ENCODE peak calls at places on chromosome 1, in four cellular contexts. W is GM12878, N is HepG2, Z is K562. D is an unnamed sample.

GRCh38 chr1:215860833-215861232 is 293.7 kb downstream of the KCTD3 start:
- DNase-seq in W (no peak), N (no peak), Z (no peak), D (no peak)

GRCh38 chr1:164886101-164886500 is 327.1 kb downstream of the PBX1 start:
- DNase-seq in W (no peak), Z (no peak), N (no peak), D (no peak)

GRCh38 chr1:234600418-234601216 is 9.4 kb downstream of the IRF2BP2 start:
- DNase-seq in Z (peak; percentile 41), N (peak; percentile 98), W (no peak), D (no peak)

GRCh38 chr1:48667782-48668181 is 108.9 kb downstream of the BEND5 start:
- DNase-seq in Z (no peak), W (no peak), N (no peak), D (no peak)

GRCh38 chr1:241499910-241500309 is 19.6 kb downstream of the FH start:
- DNase-seq in Z (peak; percentile 30), N (peak; percentile 14), W (no peak), D (no peak)

GRCh38 chr1:108691128-108691885 is 803 bp upstream of the PRPF38B start:
- DNase-seq in N (no peak), Z (peak; percentile 69), W (no peak), D (peak; percentile 26)

GRCh38 chr1:168843950-168844349 is 114.9 kb upstream of the DPT start:
- DNase-seq in Z (no peak), W (no peak), N (no peak), D (no peak)

GRCh38 chr1:23370744-23371710 is 1.4 kb upstream of the ZNF436 start:
- DNase-seq in W (no peak), N (no peak), Z (peak; percentile 60), D (peak; percentile 41)

GRCh38 chr1:91830242-91831131 is 55.5 kb downstream of the TGFBR3 start:
- DNase-seq in Z (no peak), N (peak; percentile 84), W (no peak), D (no peak)

GRCh38 chr1:194658090-194658439 is 1471.7 kb upstream of the B3GALT2 start:
- DNase-seq in N (peak; percentile 4), W (no peak), Z (peak; percentile 65), D (no peak)

GRCh38 chr1:206457408-206457807 is 12.9 kb upstream of the IKBKE start:
- DNase-seq in W (no peak), N (no peak), Z (no peak), D (no peak)

GRCh38 chr1:38133304-38133703 is 86.7 kb upstream of the POU3F1 start:
- DNase-seq in Z (no peak), N (no peak), W (no peak), D (no peak)

GRCh38 chr1:27045973-27046558 is 33.4 kb upstream of the TENT5B start:
- DNase-seq in N (peak; percentile 38), Z (peak; percentile 74), W (no peak), D (peak; percentile 82)

GRCh38 chr1:42922687-42923366 is 35.8 kb downstream of the SLC2A1 start:
- DNase-seq in N (peak; percentile 77), W (peak; percentile 69), Z (peak; percentile 76), D (peak; percentile 75)

GRCh38 chr1:212945761-212946160 is 4.6 kb upstream of the VASH2 start:
- DNase-seq in W (no peak), Z (no peak), N (no peak), D (no peak)

GRCh38 chr1:225987491-225988316 is 11.4 kb downstream of the SDE2 start:
- DNase-seq in N (peak; percentile 28), W (no peak), Z (peak; percentile 42), D (no peak)

GRCh38 chr1:226574591-226575435 is 26.2 kb downstream of the STUM start:
- DNase-seq in Z (no peak), N (no peak), W (no peak), D (no peak)

GRCh38 chr1:183699643-183700160 is 46.6 kb upstream of the APOBEC4 start:
- DNase-seq in N (peak; percentile 99), W (no peak), Z (no peak), D (no peak)

GRCh38 chr1:21012937-21013336 is 163.8 kb downstream of the EIF4G3 start:
- DNase-seq in W (no peak), Z (no peak), N (no peak), D (peak; percentile 28)

GRCh38 chr1:216960716-216961115 is 237.5 kb upstream of the ESRRG start:
- DNase-seq in N (no peak), Z (no peak), W (no peak), D (no peak)

GRCh38 chr1:147890177-147890790 is 12.3 kb upstream of the GJA8 start:
- DNase-seq in W (no peak), N (peak; percentile 30), Z (peak; percentile 73), D (peak; percentile 86)

GRCh38 chr1:37845049-37845646 is 14.2 kb downstream of the MTF1 start:
- DNase-seq in W (no peak), Z (no peak), N (no peak), D (no peak)

GRCh38 chr1:47186267-47187185 is 3.3 kb downstream of the PDZK1IP1 start:
- DNase-seq in W (no peak), N (peak; percentile 75), Z (no peak), D (no peak)

GRCh38 chr1:212816567-212817278 is 25.0 kb downstream of the TATDN3 start:
- DNase-seq in Z (no peak), N (peak; percentile 93), W (no peak), D (no peak)

GRCh38 chr1:163191301-163191700 is 11.4 kb downstream of the RGS5 start:
- DNase-seq in W (peak; percentile 9), Z (no peak), N (no peak), D (no peak)

GRCh38 chr1:147496571-147496970 is 44.7 kb upstream of the BCL9 start:
- DNase-seq in Z (peak; percentile 18), W (no peak), N (peak; percentile 6), D (peak; percentile 60)

GRCh38 chr1:64471724-64472276 is 1.9 kb downstream of the CACHD1 start:
- DNase-seq in W (no peak), Z (no peak), N (no peak), D (peak; percentile 59)

GRCh38 chr1:29122662-29122986 is 1.1 kb downstream of the TMEM200B start:
- DNase-seq in N (no peak), W (no peak), Z (no peak), D (no peak)

GRCh38 chr1:53622531-53622930 is 116.4 kb downstream of the GLIS1 start:
- DNase-seq in Z (no peak), N (no peak), W (no peak), D (no peak)

GRCh38 chr1:5597991-5598823 is 394.0 kb downstream of the NPHP4 start:
- DNase-seq in N (peak; percentile 78), W (no peak), Z (no peak), D (no peak)

GRCh38 chr1:210700511-210700910 is 371.8 kb downstream of the HHAT start:
- DNase-seq in Z (no peak), W (no peak), N (no peak), D (no peak)

GRCh38 chr1:76005755-76006154 is 68.8 kb upstream of the ST6GALNAC3 start:
- DNase-seq in N (no peak), W (no peak), Z (no peak), D (no peak)

GRCh38 chr1:24253569-24253968 is 65.6 kb upstream of the GRHL3 start:
- DNase-seq in W (no peak), N (no peak), Z (no peak), D (peak; percentile 19)

GRCh38 chr1:87024936-87025537 is 110.6 kb downstream of the HS2ST1 start:
- DNase-seq in Z (peak; percentile 56), W (no peak), N (peak; percentile 58), D (peak; percentile 66)

GRCh38 chr1:209048961-209049669 is 534.4 kb upstream of the CAMK1G start:
- DNase-seq in W (no peak), N (no peak), Z (no peak), D (no peak)

GRCh38 chr1:160768295-160768657 is 27.7 kb upstream of the LY9 start:
- DNase-seq in N (peak; percentile 29), Z (peak; percentile 49), W (peak; percentile 84), D (peak; percentile 56)

GRCh38 chr1:85200870-85201339 is at the start of gene SYDE2:
- DNase-seq in N (peak; percentile 67), Z (peak; percentile 95), W (no peak), D (peak; percentile 91)

GRCh38 chr1:31660871-31661455 is 16.3 kb upstream of the PEF1 start:
- DNase-seq in W (no peak), N (no peak), Z (no peak), D (no peak)

GRCh38 chr1:31659889-31660288 is 15.2 kb upstream of the PEF1 start:
- DNase-seq in N (no peak), W (no peak), Z (no peak), D (no peak)

GRCh38 chr1:31657020-31657804 is 12.5 kb upstream of the PEF1 start:
- DNase-seq in N (no peak), Z (no peak), W (no peak), D (no peak)

GRCh38 chr1:31657972-31658510 is 13.4 kb upstream of the PEF1 start:
- DNase-seq in N (no peak), W (no peak), Z (no peak), D (no peak)

GRCh38 chr1:31658721-31659120 is 14.0 kb upstream of the PEF1 start:
- DNase-seq in W (no peak), Z (no peak), N (no peak), D (no peak)
- TF ChIP-seq FOXK2 in W (no peak), Z (no peak), N (no peak), D (no peak)

GRCh38 chr1:202247104-202247503 is 53.5 kb downstream of the LGR6 start:
- DNase-seq in W (no peak), N (no peak), Z (no peak), D (no peak)

GRCh38 chr1:202245391-202245790 is 51.8 kb downstream of the LGR6 start:
- DNase-seq in Z (no peak), W (no peak), N (no peak), D (no peak)

GRCh38 chr1:202249846-202250245 is 56.2 kb downstream of the LGR6 start:
- DNase-seq in N (no peak), W (no peak), Z (no peak), D (no peak)

GRCh38 chr1:202248861-202249260 is 55.3 kb downstream of the LGR6 start:
- DNase-seq in N (no peak), Z (no peak), W (no peak), D (no peak)

GRCh38 chr1:202247837-202248795 is 54.5 kb downstream of the LGR6 start:
- DNase-seq in W (no peak), Z (no peak), N (no peak), D (no peak)
- TF ChIP-seq FOXK2 in W (no peak), Z (no peak), N (no peak), D (no peak)

DNA sequence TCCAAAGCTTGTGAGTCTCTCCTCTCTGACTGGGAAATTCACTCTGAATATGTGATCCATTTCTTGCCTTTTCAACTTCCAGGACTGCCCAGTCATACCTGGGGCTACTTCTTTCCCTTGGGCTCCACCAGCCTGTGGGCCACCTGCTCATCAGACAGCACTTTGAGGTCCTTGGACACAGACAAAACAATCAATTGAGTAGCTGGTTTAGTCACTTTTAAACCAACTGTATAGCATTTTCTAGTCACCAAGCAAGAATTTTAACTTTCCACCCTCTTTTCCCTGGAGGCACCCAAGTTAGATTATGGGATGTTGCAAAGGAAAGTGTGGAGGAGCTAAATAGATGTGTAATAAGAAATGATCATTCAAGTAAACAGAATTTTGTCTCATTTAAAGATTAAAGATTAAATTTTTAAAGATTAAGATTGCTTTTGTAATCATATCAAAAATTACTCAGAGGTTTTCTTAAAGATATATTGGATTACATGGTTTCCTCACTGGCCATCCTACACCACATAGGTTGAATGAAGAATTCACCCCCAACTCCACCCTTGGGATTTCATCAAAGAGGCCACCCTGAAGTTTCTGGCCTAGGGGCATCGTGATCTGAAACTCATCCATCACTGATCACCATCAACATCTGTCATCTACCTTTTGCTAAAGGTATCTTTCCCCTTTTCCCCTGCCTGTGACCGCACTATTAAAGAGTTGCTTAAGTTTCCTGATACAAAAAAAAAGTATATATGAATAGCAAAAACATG is 219.2 kb upstream of the NR5A2 start:
- DNase-seq in W (no peak), N (no peak), Z (no peak), D (no peak)
- TF ChIP-seq FOXK2 in W (no peak), N (no peak), Z (no peak), D (no peak)

GRCh38 chr1:70827030-70827429 is 220.6 kb downstream of the PTGER3 start:
- DNase-seq in Z (no peak), W (no peak), N (no peak), D (no peak)
- TF ChIP-seq FOXK2 in Z (no peak), W (no peak), N (no peak), D (no peak)